ENCODE peak calls at places on chromosomes 13 and 19, in six cellular contexts. One of them, this sample, is unnamed.
A peak's percentile ranks its signal among the peaks of the same experiment; 100 is the strongest.

GRCh38 chr13:99726261-99726894 is 225.1 kb downstream of the TM9SF2 start:
- DNase-seq in mesenchymal stem cell: no peak
- DNase-seq in H9: peak; percentile 32
- DNase-seq in H1: peak; percentile 42
- DNase-seq in IMR-90: no peak
- DNase-seq in neuronal stem cell: no peak
- DNase-seq in this sample: no peak

GRCh38 chr13:97883356-97883755 is 70.1 kb upstream of the IPO5 start:
- DNase-seq in IMR-90: peak; percentile 8
- DNase-seq in mesenchymal stem cell: no peak
- DNase-seq in H9: no peak
- DNase-seq in H1: no peak
- DNase-seq in neuronal stem cell: no peak
- DNase-seq in this sample: no peak

GRCh38 chr13:48600374-48601364 is 53.1 kb upstream of the CYSLTR2 start:
- DNase-seq in neuronal stem cell: no peak
- DNase-seq in mesenchymal stem cell: peak; percentile 59
- DNase-seq in IMR-90: peak; percentile 71
- DNase-seq in H1: no peak
- DNase-seq in H9: no peak
- DNase-seq in this sample: peak; percentile 87

GRCh38 chr13:24671367-24672117 is 8.7 kb upstream of the ATP12A start:
- DNase-seq in IMR-90: peak; percentile 72
- DNase-seq in neuronal stem cell: peak; percentile 48
- DNase-seq in H9: peak; percentile 61
- DNase-seq in mesenchymal stem cell: peak; percentile 92
- DNase-seq in H1: no peak
- DNase-seq in this sample: peak; percentile 99

GRCh38 chr13:101417501-101417900 is 1.2 kb upstream of the NALCN start:
- DNase-seq in H9: no peak
- DNase-seq in neuronal stem cell: no peak
- DNase-seq in mesenchymal stem cell: no peak
- DNase-seq in IMR-90: no peak
- DNase-seq in H1: no peak
- DNase-seq in this sample: peak; percentile 70

GRCh38 chr13:49690133-49690989 is 925 bp downstream of the EBPL start:
- DNase-seq in H9: no peak
- DNase-seq in IMR-90: peak; percentile 87
- DNase-seq in mesenchymal stem cell: peak; percentile 64
- DNase-seq in H1: no peak
- DNase-seq in neuronal stem cell: no peak
- DNase-seq in this sample: peak; percentile 49

GRCh38 chr13:31225180-31225579 is 25.4 kb downstream of the B3GLCT start:
- DNase-seq in IMR-90: no peak
- DNase-seq in neuronal stem cell: no peak
- DNase-seq in mesenchymal stem cell: no peak
- DNase-seq in H1: no peak
- DNase-seq in H9: no peak
- DNase-seq in this sample: no peak

GRCh38 chr13:102587916-102588315 is 8.9 kb upstream of the TPP2 start:
- DNase-seq in neuronal stem cell: no peak
- DNase-seq in H1: no peak
- DNase-seq in mesenchymal stem cell: no peak
- DNase-seq in IMR-90: no peak
- DNase-seq in H9: no peak
- DNase-seq in this sample: no peak

GRCh38 chr13:98409281-98409680 is 167.6 kb downstream of the STK24 start:
- DNase-seq in H1: no peak
- DNase-seq in neuronal stem cell: no peak
- DNase-seq in mesenchymal stem cell: no peak
- DNase-seq in H9: no peak
- DNase-seq in IMR-90: no peak
- DNase-seq in this sample: no peak

GRCh38 chr19:4401482-4402170 is 814 bp upstream of the CHAF1A start:
- DNase-seq in neuronal stem cell: no peak
- DNase-seq in H1: no peak
- DNase-seq in IMR-90: no peak
- DNase-seq in H9: no peak
- DNase-seq in mesenchymal stem cell: no peak
- DNase-seq in this sample: no peak

GRCh38 chr19:4402171-4403004 is at the start of gene CHAF1A:
- DNase-seq in neuronal stem cell: peak; percentile 99
- DNase-seq in IMR-90: peak; percentile 100
- DNase-seq in H1: peak; percentile 99
- DNase-seq in H9: peak; percentile 100
- DNase-seq in mesenchymal stem cell: peak; percentile 100
- DNase-seq in this sample: peak; percentile 100

GRCh38 chr19:4399871-4400768 is at the start of gene SH3GL1:
- DNase-seq in mesenchymal stem cell: peak; percentile 90
- DNase-seq in H9: peak; percentile 91
- DNase-seq in IMR-90: peak; percentile 88
- DNase-seq in H1: peak; percentile 95
- DNase-seq in neuronal stem cell: peak; percentile 96
- DNase-seq in this sample: peak; percentile 99

GRCh38 chr19:4405977-4406376 is 3.5 kb downstream of the CHAF1A start:
- DNase-seq in H1: no peak
- DNase-seq in mesenchymal stem cell: no peak
- DNase-seq in neuronal stem cell: no peak
- DNase-seq in IMR-90: no peak
- DNase-seq in H9: peak; percentile 13
- DNase-seq in this sample: no peak

GRCh38 chr19:4403005-4403761 is 743 bp downstream of the CHAF1A start:
- DNase-seq in IMR-90: no peak
- DNase-seq in H1: no peak
- DNase-seq in neuronal stem cell: no peak
- DNase-seq in H9: peak; percentile 29
- DNase-seq in mesenchymal stem cell: peak; percentile 47
- DNase-seq in this sample: no peak
- H3K4ac ChIP-seq in IMR-90: peak overlapping the region; percentile 2
- H3K4ac ChIP-seq in H1: peak overlapping the region; percentile 47
- H3K4ac ChIP-seq in neuronal stem cell: peak overlapping the region; percentile 68
- H3K4ac ChIP-seq in H9: no peak overlapping the region
- H3K4ac ChIP-seq in mesenchymal stem cell: peak overlapping the region; percentile 35
- H3K4ac ChIP-seq in this sample: peak overlapping the region; percentile 98

GRCh38 chr19:16456652-16457194 is 15.0 kb downstream of the EPS15L1 start:
- DNase-seq in neuronal stem cell: no peak
- DNase-seq in H1: peak; percentile 57
- DNase-seq in IMR-90: no peak
- DNase-seq in H9: no peak
- DNase-seq in mesenchymal stem cell: peak; percentile 36
- DNase-seq in this sample: no peak
- H3K4me2 ChIP-seq in neuronal stem cell: no peak overlapping the region
- H3K4me2 ChIP-seq in H1: no peak overlapping the region
- H3K4me2 ChIP-seq in IMR-90: peak overlapping the region; percentile 45
- H3K4me2 ChIP-seq in H9: no peak overlapping the region
- H3K4me2 ChIP-seq in mesenchymal stem cell: peak overlapping the region; percentile 49
- H3K4me2 ChIP-seq in this sample: peak overlapping the region; percentile 5

DNA sequence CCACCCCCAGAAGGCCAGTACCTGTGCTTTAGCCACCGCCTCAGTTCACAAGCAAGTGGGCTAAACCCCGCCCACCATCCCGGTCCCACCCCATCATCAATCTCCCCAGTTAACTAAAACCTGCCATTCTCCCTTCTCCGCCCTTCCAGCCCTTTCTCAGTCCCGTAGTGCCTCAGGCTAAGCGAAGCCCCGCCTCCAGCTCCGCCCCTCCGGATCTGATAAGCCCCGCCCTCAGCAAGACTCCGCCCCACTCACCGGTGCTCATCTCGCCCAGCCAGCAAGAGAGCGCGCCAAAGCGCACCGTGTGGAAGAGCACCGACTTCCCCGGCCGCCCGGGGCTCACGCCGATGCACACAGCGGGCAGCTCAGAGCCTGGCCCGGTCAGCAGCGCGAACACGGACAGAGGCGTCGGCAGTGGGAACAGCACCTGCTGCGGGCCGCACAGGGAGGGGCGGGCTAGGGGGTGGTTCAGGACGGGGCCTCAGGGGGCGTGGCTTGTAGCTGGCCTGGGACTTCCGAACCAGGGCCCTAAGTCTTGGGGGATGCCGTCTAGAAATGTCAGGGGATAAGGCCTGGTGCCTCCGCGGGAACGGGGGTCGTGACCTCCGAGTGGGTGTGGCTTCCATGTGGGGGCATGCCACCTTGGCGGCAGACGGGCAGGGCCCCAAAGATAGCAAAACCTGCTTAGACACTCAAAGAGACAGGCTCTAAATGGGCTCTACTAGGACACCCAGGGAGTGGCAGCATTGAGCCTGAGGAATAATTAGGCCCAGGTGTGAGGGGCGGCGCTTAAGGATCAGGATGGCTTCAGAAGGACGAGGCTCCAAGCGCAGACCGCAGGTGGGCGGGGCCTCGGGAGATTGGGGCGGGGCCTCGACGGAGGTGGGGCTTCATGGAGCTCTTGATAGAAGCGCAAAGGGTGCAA is 21.4 kb downstream of the MAP4K1 start:
- DNase-seq in H1: peak; percentile 100
- DNase-seq in neuronal stem cell: peak; percentile 85
- DNase-seq in H9: peak; percentile 96
- DNase-seq in IMR-90: no peak
- DNase-seq in mesenchymal stem cell: peak; percentile 4
- DNase-seq in this sample: peak; percentile 4
- H3K14ac ChIP-seq in H1: no peak overlapping the region
- H3K14ac ChIP-seq in neuronal stem cell: peak overlapping the region; percentile 31
- H3K14ac ChIP-seq in H9: no peak overlapping the region
- H3K14ac ChIP-seq in IMR-90: no peak overlapping the region
- H3K14ac ChIP-seq in mesenchymal stem cell: no peak overlapping the region
- H3K14ac ChIP-seq in this sample: no peak overlapping the region

GRCh38 chr19:5690125-5690954 is at the start of gene RPL36:
- DNase-seq in neuronal stem cell: peak; percentile 97
- DNase-seq in mesenchymal stem cell: peak; percentile 95
- DNase-seq in IMR-90: peak; percentile 93
- DNase-seq in H9: peak; percentile 98
- DNase-seq in H1: peak; percentile 100
- DNase-seq in this sample: peak; percentile 99
- H3K4ac ChIP-seq in neuronal stem cell: peak within 1 kb of the TSS; percentile 95
- H3K4ac ChIP-seq in mesenchymal stem cell: peak within 1 kb of the TSS; percentile 42
- H3K4ac ChIP-seq in IMR-90: peak within 1 kb of the TSS; percentile 88
- H3K4ac ChIP-seq in H9: no peak within 1 kb of the TSS
- H3K4ac ChIP-seq in H1: peak within 1 kb of the TSS; percentile 82
- H3K4ac ChIP-seq in this sample: peak within 1 kb of the TSS; percentile 99

DNA sequence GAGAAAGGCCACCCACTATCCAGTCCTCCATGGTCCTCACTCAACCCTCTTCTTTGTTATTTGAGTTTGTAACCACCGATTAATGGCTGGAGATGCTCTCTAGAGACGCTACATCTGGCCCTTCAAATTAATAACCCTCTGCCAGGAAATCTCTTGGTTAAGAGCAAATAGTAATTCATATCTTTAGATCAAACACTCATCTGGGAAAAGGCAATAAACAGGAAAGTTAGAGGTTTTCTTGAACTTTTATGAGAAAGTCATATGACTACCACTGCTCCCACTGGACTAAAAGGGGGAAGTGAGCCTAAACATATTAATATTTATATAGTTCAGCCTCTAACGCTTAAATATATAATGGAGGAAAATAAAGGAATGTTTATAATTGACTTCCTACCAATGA is 2.9 kb downstream of the TBC1D4 start:
- DNase-seq in IMR-90: no peak
- DNase-seq in H9: no peak
- DNase-seq in mesenchymal stem cell: no peak
- DNase-seq in neuronal stem cell: no peak
- DNase-seq in H1: no peak
- DNase-seq in this sample: no peak
- H3K4me2 ChIP-seq in IMR-90: no peak overlapping the region
- H3K4me2 ChIP-seq in H9: no peak overlapping the region
- H3K4me2 ChIP-seq in mesenchymal stem cell: no peak overlapping the region
- H3K4me2 ChIP-seq in neuronal stem cell: no peak overlapping the region
- H3K4me2 ChIP-seq in H1: no peak overlapping the region
- H3K4me2 ChIP-seq in this sample: no peak overlapping the region

DNA sequence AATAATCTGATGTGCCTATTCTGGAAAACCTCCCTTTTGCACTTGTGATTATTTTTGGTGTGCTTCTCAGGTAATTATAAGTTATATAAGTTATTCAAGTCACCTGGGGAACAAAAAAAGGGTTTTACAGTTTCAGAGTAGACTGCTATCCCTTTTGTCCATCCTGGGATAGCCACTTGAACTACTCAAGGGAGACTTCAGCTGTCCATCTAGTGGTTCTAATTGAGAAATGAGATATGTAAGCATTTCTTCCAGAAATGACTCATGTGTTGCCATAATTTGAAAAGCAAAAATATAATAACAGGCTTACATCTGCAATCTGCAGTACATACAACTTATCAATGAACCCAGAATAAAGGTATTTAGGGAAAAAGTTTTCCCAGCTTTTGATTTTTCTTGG is 20.4 kb downstream of the UBL3 start:
- DNase-seq in H9: no peak
- DNase-seq in mesenchymal stem cell: no peak
- DNase-seq in H1: no peak
- DNase-seq in IMR-90: no peak
- DNase-seq in neuronal stem cell: no peak
- DNase-seq in this sample: no peak
- H3K14ac ChIP-seq in H9: no peak overlapping the region
- H3K14ac ChIP-seq in mesenchymal stem cell: no peak overlapping the region
- H3K14ac ChIP-seq in H1: no peak overlapping the region
- H3K14ac ChIP-seq in IMR-90: no peak overlapping the region
- H3K14ac ChIP-seq in neuronal stem cell: no peak overlapping the region
- H3K14ac ChIP-seq in this sample: no peak overlapping the region

GRCh38 chr19:49929611-49930482 is 543 bp upstream of the NUP62 start:
- DNase-seq in H9: peak; percentile 95
- DNase-seq in mesenchymal stem cell: peak; percentile 97
- DNase-seq in IMR-90: peak; percentile 97
- DNase-seq in H1: peak; percentile 96
- DNase-seq in neuronal stem cell: peak; percentile 97
- DNase-seq in this sample: peak; percentile 84
- H3K4ac ChIP-seq in H9: no peak overlapping the region
- H3K4ac ChIP-seq in mesenchymal stem cell: no peak overlapping the region
- H3K4ac ChIP-seq in IMR-90: peak overlapping the region; percentile 97
- H3K4ac ChIP-seq in H1: peak overlapping the region; percentile 24
- H3K4ac ChIP-seq in neuronal stem cell: no peak overlapping the region
- H3K4ac ChIP-seq in this sample: no peak overlapping the region

DNA sequence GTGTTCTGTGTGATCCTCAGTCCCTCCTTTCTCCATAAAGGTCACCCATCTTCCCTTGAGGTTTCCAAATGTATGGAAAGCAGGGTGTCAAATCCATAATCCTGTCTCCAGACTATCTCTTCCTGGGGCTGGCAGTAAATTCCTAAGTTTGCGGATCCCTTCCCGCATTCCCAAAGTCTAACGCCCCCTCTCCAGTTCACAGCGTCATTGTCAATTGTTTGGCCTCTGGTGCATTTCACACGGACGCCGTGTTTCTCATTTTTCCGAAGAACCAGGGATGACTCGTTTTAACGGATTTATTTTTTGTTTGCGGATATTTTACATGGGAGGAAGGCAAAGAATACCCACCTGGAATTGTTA is 32.6 kb downstream of the ZNF136 start:
- DNase-seq in H9: no peak
- DNase-seq in mesenchymal stem cell: no peak
- DNase-seq in H1: no peak
- DNase-seq in IMR-90: no peak
- DNase-seq in neuronal stem cell: peak; percentile 0
- DNase-seq in this sample: no peak
- H3K4me2 ChIP-seq in H9: peak overlapping the region; percentile 63
- H3K4me2 ChIP-seq in mesenchymal stem cell: no peak overlapping the region
- H3K4me2 ChIP-seq in H1: peak overlapping the region; percentile 76
- H3K4me2 ChIP-seq in IMR-90: peak overlapping the region; percentile 49
- H3K4me2 ChIP-seq in neuronal stem cell: peak overlapping the region; percentile 40
- H3K4me2 ChIP-seq in this sample: peak overlapping the region; percentile 79

GRCh38 chr19:1166872-1167573 is 7.0 kb downstream of the SBNO2 start:
- DNase-seq in mesenchymal stem cell: no peak
- DNase-seq in IMR-90: no peak
- DNase-seq in H1: no peak
- DNase-seq in neuronal stem cell: no peak
- DNase-seq in H9: no peak
- DNase-seq in this sample: peak; percentile 75
- H3K14ac ChIP-seq in mesenchymal stem cell: no peak overlapping the region
- H3K14ac ChIP-seq in IMR-90: no peak overlapping the region
- H3K14ac ChIP-seq in H1: no peak overlapping the region
- H3K14ac ChIP-seq in neuronal stem cell: no peak overlapping the region
- H3K14ac ChIP-seq in H9: no peak overlapping the region
- H3K14ac ChIP-seq in this sample: peak overlapping the region; percentile 19

This sample was measured in trophoblast cell.